ENCODE peak calls at places on chromosomes 4 and X, in five cellular contexts. D is left colon; M is activated CD4-positive, alpha-beta T cell treated with anti-CD3 and anti-CD28 coated beads, Interleukin-2, amount 50 U/mL, for 1 hour; H is heart right ventricle; N is NCI-H2107. R is an unnamed sample.

GRCh38 chr4:5863461-5864113 is 29.3 kb downstream of the CRMP1 start:
- DNase-seq in D (no peak), M (no peak), H (no peak), N (no peak), R (no peak)

GRCh38 chr4:103024996-103025395 is 5.5 kb upstream of the SLC9B1 start:
- DNase-seq in D (no peak), M (no peak), H (no peak), N (no peak), R (no peak)

GRCh38 chr4:10108818-10109783 is 7.5 kb downstream of the WDR1 start:
- DNase-seq in D (no peak), M (peak), H (no peak), N (no peak), R (no peak)

GRCh38 chrX:41350976-41351569 is 17.1 kb downstream of the DDX3X start:
- DNase-seq in D (no peak), M (no peak), H (no peak), N (no peak), R (no peak)

GRCh38 chrX:1657367-1658082 is 42.7 kb downstream of the ASMT start:
- DNase-seq in D (no peak), M (peak), H (no peak), N (peak), R (peak)

GRCh38 chr4:139889901-139890300 is 224.3 kb downstream of the MGST2 start:
- DNase-seq in D (no peak), M (no peak), H (no peak), N (no peak), R (no peak)

GRCh38 chr4:10122236-10122932 is 5.8 kb upstream of the WDR1 start:
- DNase-seq in D (no peak), M (no peak), H (no peak), N (no peak), R (no peak)

GRCh38 chr4:168496834-168497233 is at the start of gene PALLD:
- DNase-seq in D (no peak), M (no peak), H (peak), N (no peak), R (no peak)

GRCh38 chrX:130552444-130553073 is 150.8 kb downstream of the RBMX2 start:
- DNase-seq in D (no peak), M (no peak), H (no peak), N (no peak), R (no peak)

GRCh38 chrX:47458528-47458927 is 24.5 kb downstream of the ZNF41 start:
- DNase-seq in D (no peak), M (no peak), H (no peak), N (no peak), R (no peak)

GRCh38 chrX:45860450-45860849 is 659.8 kb upstream of the DIPK2B start:
- DNase-seq in D (no peak), M (no peak), H (no peak), N (no peak), R (no peak)

GRCh38 chr4:89158884-89159503 is 47.7 kb downstream of the TIGD2 start:
- DNase-seq in D (no peak), M (no peak), H (no peak), N (no peak), R (peak)

GRCh38 chr4:37793562-37793961 is 32.9 kb upstream of the PGM2 start:
- DNase-seq in D (no peak), M (peak), H (peak), N (no peak), R (no peak)

GRCh38 chr4:185201983-185202962 is 1.5 kb downstream of the CFAP97 start:
- DNase-seq in D (no peak), M (peak), H (no peak), N (no peak), R (no peak)

GRCh38 chr4:15457401-15458201 is 12.1 kb upstream of the CC2D2A start:
- DNase-seq in D (no peak), M (no peak), H (no peak), N (no peak), R (no peak)

GRCh38 chr4:3878678-3879077 is 112.5 kb downstream of the ADRA2C start:
- DNase-seq in D (no peak), M (no peak), H (no peak), N (no peak), R (no peak)

GRCh38 chrX:115362334-115363095 is 73.0 kb downstream of the LUZP4 start:
- DNase-seq in D (no peak), M (no peak), H (no peak), N (no peak), R (no peak)

GRCh38 chr4:164440196-164440595 is 313.7 kb upstream of the SMIM31 start:
- DNase-seq in D (no peak), M (no peak), H (no peak), N (no peak), R (no peak)

GRCh38 chr4:112604590-112604989 is 32.1 kb downstream of the ZGRF1 start:
- DNase-seq in D (no peak), M (peak), H (peak), N (no peak), R (peak)